ENCODE peak calls at places on chromosomes 11 and 22, in seven cellular contexts. Z, E, T, S, I, R and P are unnamed samples.

GRCh38 chr11:19326499-19326898 is 85.8 kb upstream of the E2F8 start:
- DNase-seq in Z (peak), E (no peak), T (no peak), S (no peak), I (no peak), R (no peak), P (no peak)

GRCh38 chr11:114399903-114400221 is 449 bp downstream of the C11orf71 start:
- DNase-seq in Z (no peak), E (no peak), T (no peak), S (no peak), I (no peak), R (no peak), P (no peak)

GRCh38 chr22:37023743-37024338 is 4.3 kb downstream of the MPST start:
- DNase-seq in Z (no peak), E (no peak), T (peak), S (no peak), I (peak), R (no peak), P (no peak)

GRCh38 chr22:44685384-44686056 is 16.5 kb upstream of the PRR5 start:
- DNase-seq in Z (peak), E (peak), T (peak), S (no peak), I (no peak), R (peak), P (no peak)

GRCh38 chr11:62539238-62539925 is 7.2 kb downstream of the AHNAK start:
- DNase-seq in Z (peak), E (peak), T (peak), S (no peak), I (peak), R (peak), P (no peak)

GRCh38 chr11:73172992-73173656 is 31.0 kb upstream of the FCHSD2 start:
- DNase-seq in Z (no peak), E (no peak), T (no peak), S (no peak), I (peak), R (no peak), P (no peak)

GRCh38 chr22:24005201-24005600 is at the start of gene GSTT4:
- DNase-seq in Z (no peak), E (peak), T (no peak), S (no peak), I (no peak), R (no peak), P (no peak)

GRCh38 chr11:15649371-15650104 is 534.8 kb downstream of the INSC start:
- DNase-seq in Z (no peak), E (no peak), T (no peak), S (no peak), I (no peak), R (no peak), P (no peak)

GRCh38 chr11:71372693-71373657 is 75.2 kb downstream of the DHCR7 start:
- DNase-seq in Z (peak), E (no peak), T (no peak), S (no peak), I (no peak), R (no peak), P (no peak)

GRCh38 chr11:69220581-69221051 is 64.9 kb downstream of the SMIM38 start:
- DNase-seq in Z (no peak), E (no peak), T (peak), S (peak), I (no peak), R (peak), P (no peak)

GRCh38 chr22:20524004-20524481 is 16.6 kb downstream of the MED15 start:
- DNase-seq in Z (peak), E (no peak), T (no peak), S (peak), I (no peak), R (no peak), P (no peak)

GRCh38 chr11:132177106-132177505 is 806.7 kb downstream of the NTM start:
- DNase-seq in Z (peak), E (no peak), T (no peak), S (no peak), I (no peak), R (peak), P (no peak)

GRCh38 chr11:62124186-62125113 is 639 bp downstream of the INCENP start:
- DNase-seq in Z (peak), E (no peak), T (peak), S (peak), I (no peak), R (peak), P (no peak)

GRCh38 chr22:48442663-48443062 is 1385.0 kb downstream of the BRD1 start:
- DNase-seq in Z (no peak), E (no peak), T (no peak), S (no peak), I (peak), R (no peak), P (no peak)

GRCh38 chr11:62909107-62909894 is 11.9 kb downstream of the CHRM1 start:
- DNase-seq in Z (peak), E (peak), T (peak), S (peak), I (peak), R (peak), P (no peak)

GRCh38 chr22:39598017-39598965 is 27.7 kb downstream of the CACNA1I start:
- DNase-seq in Z (peak), E (peak), T (peak), S (peak), I (peak), R (no peak), P (no peak)

GRCh38 chr11:133343951-133344350 is 188.3 kb downstream of the OPCML start:
- DNase-seq in Z (no peak), E (no peak), T (no peak), S (no peak), I (no peak), R (peak), P (no peak)

GRCh38 chr11:108672113-108672512 is 7.2 kb downstream of the DDX10 start:
- DNase-seq in Z (no peak), E (no peak), T (no peak), S (peak), I (no peak), R (peak), P (no peak)

GRCh38 chr11:75814369-75814685 is 683 bp upstream of the UVRAG start:
- DNase-seq in Z (no peak), E (no peak), T (no peak), S (no peak), I (no peak), R (no peak), P (no peak)

GRCh38 chr22:26065847-26066246 is 103.4 kb upstream of the SEZ6L start:
- DNase-seq in Z (no peak), E (no peak), T (no peak), S (no peak), I (no peak), R (no peak), P (no peak)

GRCh38 chr11:57713849-57714248 is 1.5 kb downstream of the TMX2 start:
- DNase-seq in Z (no peak), E (no peak), T (no peak), S (no peak), I (no peak), R (no peak), P (no peak)

GRCh38 chr22:45731041-45731797 is 59.6 kb downstream of the ATXN10 start:
- DNase-seq in Z (peak), E (no peak), T (no peak), S (no peak), I (no peak), R (peak), P (no peak)

GRCh38 chr11:34643846-34644245 is 23.0 kb downstream of the EHF start:
- DNase-seq in Z (no peak), E (no peak), T (no peak), S (no peak), I (no peak), R (no peak), P (no peak)

GRCh38 chr11:6992457-6993431 is 27.4 kb downstream of the ZNF214 start:
- DNase-seq in Z (peak), E (no peak), T (no peak), S (no peak), I (no peak), R (peak), P (no peak)

GRCh38 chr11:6402561-6402981 is 12.3 kb downstream of the SMPD1 start:
- DNase-seq in Z (no peak), E (no peak), T (peak), S (no peak), I (no peak), R (no peak), P (no peak)

GRCh38 chr22:36873614-36874308 is 13.0 kb downstream of the NCF4 start:
- DNase-seq in Z (peak), E (no peak), T (peak), S (peak), I (peak), R (peak), P (no peak)

GRCh38 chr11:47616726-47617416 is 22.7 kb upstream of the C1QTNF4 start:
- DNase-seq in Z (peak), E (no peak), T (peak), S (peak), I (no peak), R (peak), P (peak)

GRCh38 chr11:71156301-71156700 is 96.1 kb downstream of the SHANK2 start:
- DNase-seq in Z (no peak), E (no peak), T (peak), S (no peak), I (no peak), R (no peak), P (no peak)

GRCh38 chr22:35986085-35986484 is 42.5 kb downstream of the RBFOX2 start:
- DNase-seq in Z (no peak), E (no peak), T (no peak), S (no peak), I (no peak), R (peak), P (no peak)

GRCh38 chr11:19316434-19316833 is 75.7 kb upstream of the E2F8 start:
- DNase-seq in Z (no peak), E (peak), T (no peak), S (peak), I (peak), R (no peak), P (no peak)

GRCh38 chr11:122727101-122727929 is 71.8 kb downstream of the UBASH3B start:
- DNase-seq in Z (no peak), E (no peak), T (peak), S (no peak), I (no peak), R (no peak), P (no peak)

GRCh38 chr22:49668402-49668801 is 159.3 kb downstream of the BRD1 start:
- DNase-seq in Z (no peak), E (no peak), T (peak), S (no peak), I (peak), R (no peak), P (no peak)

GRCh38 chr11:120128392-120129172 is 9.3 kb downstream of the TRIM29 start:
- DNase-seq in Z (peak), E (no peak), T (peak), S (no peak), I (peak), R (peak), P (no peak)

GRCh38 chr11:71329165-71329510 is 76.8 kb upstream of the SHANK2 start:
- DNase-seq in Z (no peak), E (no peak), T (peak), S (no peak), I (peak), R (no peak), P (no peak)

GRCh38 chr11:48261600-48261999 is 2.1 kb upstream of the OR4X1 start:
- DNase-seq in Z (no peak), E (no peak), T (no peak), S (no peak), I (no peak), R (no peak), P (no peak)

GRCh38 chr11:43802509-43802908 is 78.1 kb upstream of the ALKBH3 start:
- DNase-seq in Z (peak), E (no peak), T (no peak), S (no peak), I (no peak), R (no peak), P (no peak)

GRCh38 chr11:105000797-105001196 is 22.2 kb downstream of the CASP5 start:
- DNase-seq in Z (no peak), E (peak), T (peak), S (peak), I (no peak), R (no peak), P (no peak)

GRCh38 chr11:125871391-125872137 is 15.9 kb upstream of the HYLS1 start:
- DNase-seq in Z (peak), E (no peak), T (no peak), S (peak), I (no peak), R (no peak), P (no peak)

GRCh38 chr11:125872138-125872491 is 15.4 kb upstream of the HYLS1 start:
- DNase-seq in Z (no peak), E (no peak), T (no peak), S (no peak), I (no peak), R (no peak), P (no peak)

GRCh38 chr11:125869526-125869925 is 17.9 kb upstream of the HYLS1 start:
- DNase-seq in Z (no peak), E (no peak), T (no peak), S (no peak), I (no peak), R (no peak), P (no peak)

GRCh38 chr11:125873881-125874555 is 13.4 kb upstream of the HYLS1 start:
- DNase-seq in Z (no peak), E (no peak), T (no peak), S (no peak), I (no peak), R (no peak), P (no peak)

DNA sequence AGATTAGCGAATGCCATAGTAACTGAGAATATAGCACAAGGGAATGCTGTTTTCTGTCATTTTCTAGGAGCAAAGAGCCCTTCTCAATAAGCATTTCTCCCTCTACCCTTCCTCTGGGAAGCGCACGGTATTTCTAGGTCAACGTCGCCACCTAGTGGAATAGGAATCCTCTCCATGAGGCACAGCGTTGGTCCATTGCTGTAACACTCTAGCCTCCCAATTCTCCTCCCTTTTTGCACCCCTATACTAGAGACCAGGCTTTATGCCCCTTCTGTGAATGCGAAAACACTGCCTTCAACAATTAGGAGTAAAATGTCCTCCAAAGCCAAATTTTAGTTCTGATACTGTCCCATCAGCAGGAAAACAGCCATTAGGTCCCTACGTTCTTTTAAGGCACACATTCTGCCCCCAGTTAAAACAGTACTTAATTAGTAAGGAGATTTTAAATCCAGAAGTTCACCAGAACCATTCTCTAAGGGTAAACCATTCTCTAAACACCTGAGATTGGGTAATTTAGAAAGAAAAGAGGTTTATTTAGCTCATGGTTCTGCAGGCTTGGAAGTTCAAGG is 12.8 kb upstream of the HYLS1 start:
- DNase-seq in Z (peak), E (no peak), T (peak), S (peak), I (no peak), R (peak), P (peak)
- TF ChIP-seq CTCF in Z (peak), E (peak), T (peak), S (peak), I (peak), R (peak), P (peak)

GRCh38 chr11:12817681-12818332 is 143.6 kb downstream of the TEAD1 start:
- DNase-seq in Z (no peak), E (no peak), T (no peak), S (no peak), I (no peak), R (no peak), P (no peak)

GRCh38 chr11:12822623-12823022 is 148.4 kb downstream of the TEAD1 start:
- DNase-seq in Z (no peak), E (no peak), T (no peak), S (no peak), I (no peak), R (no peak), P (no peak)

GRCh38 chr11:12815931-12816494 is 141.8 kb downstream of the TEAD1 start:
- DNase-seq in Z (no peak), E (no peak), T (no peak), S (no peak), I (no peak), R (no peak), P (no peak)

GRCh38 chr11:12815150-12815523 is 140.9 kb downstream of the TEAD1 start:
- DNase-seq in Z (no peak), E (no peak), T (no peak), S (no peak), I (no peak), R (no peak), P (no peak)

DNA sequence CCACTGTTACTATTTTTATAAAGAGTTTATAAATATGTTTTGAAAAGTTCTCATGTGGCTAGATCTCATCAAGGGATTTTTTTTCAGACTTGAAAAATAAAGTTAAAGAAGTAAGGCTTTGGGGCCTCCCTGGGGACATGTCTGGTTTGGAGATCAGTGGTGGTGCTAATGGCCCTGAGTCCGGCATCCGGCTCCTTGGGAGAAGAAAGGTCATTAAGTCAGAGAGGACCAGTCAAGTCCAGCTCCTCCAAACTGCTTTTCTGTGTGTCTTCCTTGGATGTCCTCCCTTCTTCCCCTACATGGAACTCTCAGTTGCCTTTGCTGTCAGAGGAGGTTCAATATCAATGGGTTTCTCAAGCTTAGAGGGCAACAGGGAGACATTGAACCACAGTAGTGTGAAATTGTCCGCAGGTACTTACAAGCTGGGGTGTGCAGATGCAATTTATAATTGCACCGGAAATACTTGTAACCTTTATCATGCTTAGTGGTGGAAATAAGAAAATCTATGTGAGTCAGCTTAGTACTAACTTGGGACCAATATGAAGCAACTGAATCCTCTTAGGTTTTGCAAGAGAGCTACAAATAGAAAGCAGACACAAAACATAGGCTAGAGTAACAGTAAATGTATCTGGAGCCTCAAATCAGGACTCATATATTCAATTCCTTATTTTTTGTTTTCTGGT is 144.3 kb downstream of the TEAD1 start:
- DNase-seq in Z (no peak), E (peak), T (no peak), S (no peak), I (no peak), R (peak), P (no peak)
- H3K4me3 ChIP-seq in Z (no peak), E (no peak), T (no peak), S (no peak), I (no peak), R (no peak), P (no peak)

GRCh38 chr11:128717581-128717980 is 23.7 kb downstream of the FLI1 start:
- DNase-seq in Z (no peak), E (no peak), T (no peak), S (no peak), I (no peak), R (no peak), P (no peak)

GRCh38 chr11:128716231-128716630 is 22.4 kb downstream of the FLI1 start:
- DNase-seq in Z (no peak), E (no peak), T (no peak), S (no peak), I (no peak), R (no peak), P (no peak)

GRCh38 chr11:128719556-128719824 is 25.6 kb downstream of the FLI1 start:
- DNase-seq in Z (no peak), E (no peak), T (no peak), S (no peak), I (no peak), R (no peak), P (no peak)

GRCh38 chr11:128716661-128717210 is 22.9 kb downstream of the FLI1 start:
- DNase-seq in Z (no peak), E (no peak), T (peak), S (no peak), I (no peak), R (peak), P (no peak)

DNA sequence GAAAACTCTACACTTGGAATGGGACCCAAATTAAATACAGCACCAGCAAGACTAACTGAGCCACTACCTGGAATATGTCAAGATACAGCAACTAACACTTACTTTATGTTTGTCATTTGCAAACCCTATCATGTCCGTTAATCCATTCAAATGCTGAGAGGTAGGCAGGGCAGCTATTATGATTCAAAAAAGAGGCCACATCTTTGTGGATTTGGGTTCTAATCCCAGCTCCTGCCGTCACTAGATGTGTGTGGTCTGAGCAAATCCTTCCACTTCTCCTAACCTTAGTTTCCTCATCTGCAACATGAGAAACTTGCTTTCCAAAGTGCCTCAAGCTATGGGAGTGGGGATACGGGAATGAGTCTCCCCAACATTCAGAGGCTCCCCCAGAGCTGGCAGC is 24.2 kb downstream of the FLI1 start:
- DNase-seq in Z (no peak), E (no peak), T (no peak), S (no peak), I (no peak), R (no peak), P (no peak)
- H3K27ac ChIP-seq in Z (no peak), E (peak), T (peak), S (no peak), I (peak), R (no peak), P (no peak)

GRCh38 chr11:64088159-64089026 is 52.7 kb downstream of the FLRT1 start:
- DNase-seq in Z (peak), E (no peak), T (no peak), S (no peak), I (no peak), R (no peak), P (peak)
- TF ChIP-seq CTCF in Z (peak), E (no peak), T (peak), S (peak), I (peak), R (no peak), P (peak)

DNA sequence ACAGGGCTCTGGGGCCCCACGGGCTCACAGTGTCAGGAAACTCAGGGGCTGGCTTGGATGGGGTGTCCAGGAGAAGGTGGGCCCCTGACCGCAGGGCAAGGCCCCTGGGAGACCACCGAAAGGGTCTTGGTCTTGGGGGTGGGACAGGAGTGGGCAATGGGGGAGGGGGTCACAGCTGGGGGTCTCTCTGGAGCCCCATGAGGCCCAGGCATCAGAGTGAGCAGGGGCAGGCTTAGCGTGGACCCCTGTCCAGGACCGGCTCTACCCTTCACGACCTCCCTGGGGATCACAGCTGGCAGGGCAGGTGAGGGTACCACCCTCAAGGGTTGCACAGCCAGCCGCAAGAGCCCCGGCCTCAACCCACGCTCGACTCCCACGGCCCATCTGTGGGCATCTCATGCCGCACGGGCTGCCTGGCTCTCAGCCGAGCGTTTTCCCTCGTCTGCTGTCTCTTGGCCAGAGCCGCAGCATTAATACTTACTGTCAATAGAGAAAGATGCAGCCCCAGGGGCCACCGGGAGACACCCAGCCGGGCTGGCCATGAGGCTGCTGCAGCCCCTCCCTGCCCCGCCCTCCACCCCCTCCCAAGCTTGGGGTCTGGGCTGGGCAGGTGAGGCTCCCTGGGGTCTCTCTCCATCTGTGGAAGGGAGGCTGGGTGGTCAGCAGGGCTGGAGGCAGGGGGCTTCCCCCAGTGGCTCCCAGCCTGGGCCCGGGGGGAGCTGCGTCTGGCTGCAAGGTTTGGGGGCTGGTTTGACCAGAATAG is 661 bp downstream of the MUC5B start:
- DNase-seq in Z (peak), E (peak), T (peak), S (peak), I (peak), R (no peak), P (no peak)
- H3K4me3 ChIP-seq in Z (peak), E (no peak), T (no peak), S (no peak), I (no peak), R (no peak), P (no peak)